ENCODE peak calls at places on chromosomes 4 and X, in nine cellular contexts. O is stimulated activated CD4-positive, alpha-beta T cell treated with anti-CD3 and anti-CD28 coated beads, Interleukin-2, amount 100 ng/mL, for 48 hours; Y is astrocyte of the spinal cord; C is CD4-positive, alpha-beta T cell; H is activated CD4-positive, alpha-beta T cell treated with anti-CD3 and anti-CD28 coated beads for 1 hour; D is HT1080; J is osteocyte; S is tibial artery; Z is activated naive CD4-positive, alpha-beta T cell treated with anti-CD3 and anti-CD28 coated beads for 36 hours. P is an unnamed sample.
A peak's percentile ranks its signal among the peaks of the same experiment; 100 is the strongest.

GRCh38 chr4:89733936-89734335 is 103.0 kb downstream of the SNCA start:
- DNase-seq in O (no peak), Y (no peak), C (no peak), H (no peak), D (no peak), J (no peak), S (no peak), Z (no peak), P (no peak)

GRCh38 chr4:5942947-5943346 is 50.1 kb upstream of the CRMP1 start:
- DNase-seq in O (no peak), Y (no peak), C (no peak), H (no peak), D (no peak), J (no peak), S (no peak), Z (no peak), P (no peak)

GRCh38 chrX:103918584-103919335 is 43.7 kb upstream of the TMSB15B start:
- DNase-seq in O (peak; percentile 40), Y (peak; percentile 74), C (peak; percentile 46), H (peak; percentile 26), D (peak; percentile 70), J (peak; percentile 87), S (peak; percentile 83), Z (peak; percentile 73), P (peak; percentile 58)

GRCh38 chr4:186666750-186667149 is 56.9 kb downstream of the FAT1 start:
- DNase-seq in O (no peak), Y (no peak), C (no peak), H (no peak), D (no peak), J (no peak), S (no peak), Z (no peak), P (no peak)

GRCh38 chrX:348461-349117 is 30.0 kb upstream of the GTPBP6 start:
- DNase-seq in O (no peak), Y (no peak), C (no peak), H (no peak), D (no peak), J (peak; percentile 70), S (no peak), Z (no peak), P (no peak)

GRCh38 chrX:56813318-56813837 is 84.3 kb downstream of the NBDY start:
- DNase-seq in O (no peak), Y (no peak), C (peak; percentile 54), H (peak; percentile 9), D (peak; percentile 76), J (no peak), S (no peak), Z (peak; percentile 56), P (no peak)

GRCh38 chrX:43741843-43742573 is 85.9 kb downstream of the MAOA start:
- DNase-seq in O (no peak), Y (peak; percentile 33), C (no peak), H (no peak), D (peak; percentile 8), J (no peak), S (no peak), Z (no peak), P (no peak)

GRCh38 chrX:70554948-70555347 is 110.3 kb downstream of the DLG3 start:
- DNase-seq in O (no peak), Y (no peak), C (no peak), H (no peak), D (no peak), J (no peak), S (no peak), Z (no peak), P (no peak)

GRCh38 chr4:186651181-186651603 is 72.5 kb downstream of the FAT1 start:
- DNase-seq in O (no peak), Y (no peak), C (no peak), H (no peak), D (no peak), J (no peak), S (no peak), Z (no peak), P (no peak)

GRCh38 chrX:149512225-149512885 is 7.2 kb upstream of the IDS start:
- DNase-seq in O (peak; percentile 23), Y (peak; percentile 37), C (peak; percentile 53), H (no peak), D (peak; percentile 65), J (no peak), S (no peak), Z (peak; percentile 66), P (no peak)

GRCh38 chrX:56113785-56114436 is 118.2 kb upstream of the KLF8 start:
- DNase-seq in O (no peak), Y (no peak), C (no peak), H (no peak), D (no peak), J (no peak), S (no peak), Z (no peak), P (peak; percentile 21)

GRCh38 chrX:68429216-68429615 is 4.1 kb downstream of the OPHN1 start:
- DNase-seq in O (no peak), Y (peak; percentile 36), C (no peak), H (no peak), D (peak; percentile 79), J (no peak), S (no peak), Z (no peak), P (no peak)

GRCh38 chr4:169274033-169274432 is 3.3 kb upstream of the SH3RF1 start:
- DNase-seq in O (no peak), Y (no peak), C (no peak), H (no peak), D (no peak), J (no peak), S (no peak), Z (no peak), P (no peak)

GRCh38 chr4:156303708-156304107 is 350.0 kb upstream of the CTSO start:
- DNase-seq in O (no peak), Y (no peak), C (no peak), H (no peak), D (no peak), J (no peak), S (no peak), Z (no peak), P (no peak)